ENCODE peak calls at places on chromosome 10, in eight cellular contexts. H is Peyer's patch, Q is IMR-90, X is prostate gland, J is HCT116, S is right lobe of liver, B is NB4, F is suprapubic skin. G is an unnamed sample.

GRCh38 chr10:118798186-118798811 is 43.5 kb upstream of the CACUL1 start:
- DNase-seq in H (no peak), Q (no peak), X (no peak), J (peak; percentile 26), S (no peak), B (no peak), F (no peak), G (peak; percentile 81)

GRCh38 chr10:3935141-3935540 is 150.1 kb upstream of the KLF6 start:
- DNase-seq in H (peak; percentile 34), Q (peak; percentile 79), X (peak; percentile 38), J (no peak), S (no peak), B (no peak), F (no peak), G (no peak)

GRCh38 chr10:110413049-110413783 is 84.5 kb upstream of the DUSP5 start:
- DNase-seq in H (no peak), Q (no peak), X (no peak), J (no peak), S (no peak), B (peak; percentile 81), F (no peak), G (no peak)

GRCh38 chr10:84270708-84271107 is 25.9 kb downstream of the RGR start:
- DNase-seq in H (no peak), Q (no peak), X (no peak), J (no peak), S (no peak), B (no peak), F (no peak), G (no peak)

GRCh38 chr10:31467791-31468535 is 148.9 kb downstream of the ZEB1 start:
- DNase-seq in H (no peak), Q (no peak), X (peak; percentile 16), J (peak; percentile 57), S (peak; percentile 53), B (peak; percentile 2), F (peak; percentile 53), G (no peak)

GRCh38 chr10:62594093-62594520 is 210.4 kb upstream of the ADO start:
- DNase-seq in H (peak; percentile 57), Q (peak; percentile 56), X (peak; percentile 23), J (peak; percentile 53), S (peak; percentile 68), B (peak; percentile 73), F (no peak), G (peak; percentile 57)

GRCh38 chr10:130261766-130262165 is 125.6 kb downstream of the GLRX3 start:
- DNase-seq in H (no peak), Q (no peak), X (no peak), J (no peak), S (no peak), B (no peak), F (no peak), G (no peak)

GRCh38 chr10:76350583-76350982 is 919.2 kb downstream of the LRMDA start:
- DNase-seq in H (no peak), Q (no peak), X (no peak), J (no peak), S (no peak), B (no peak), F (no peak), G (no peak)

GRCh38 chr10:44627591-44628354 is 242.9 kb upstream of the CXCL12 start:
- DNase-seq in H (no peak), Q (peak; percentile 68), X (no peak), J (no peak), S (no peak), B (no peak), F (no peak), G (no peak)

GRCh38 chr10:61438141-61438984 is 14.8 kb downstream of the TMEM26 start:
- DNase-seq in H (no peak), Q (peak; percentile 38), X (no peak), J (no peak), S (no peak), B (peak; percentile 3), F (no peak), G (no peak)

GRCh38 chr10:98646998-98647917 is 200.5 kb upstream of the HPS1 start:
- DNase-seq in H (no peak), Q (no peak), X (no peak), J (no peak), S (no peak), B (no peak), F (no peak), G (no peak)

GRCh38 chr10:2700626-2701305 is 366.6 kb upstream of the PFKP start:
- DNase-seq in H (no peak), Q (no peak), X (no peak), J (no peak), S (no peak), B (peak; percentile 22), F (no peak), G (no peak)

GRCh38 chr10:101032637-101033201 is 1.7 kb downstream of the SFXN3 start:
- DNase-seq in H (peak; percentile 21), Q (peak; percentile 91), X (no peak), J (peak; percentile 60), S (no peak), B (peak; percentile 94), F (peak; percentile 84), G (peak; percentile 80)

GRCh38 chr10:34094146-34094696 is 720.9 kb downstream of the PARD3 start:
- DNase-seq in H (no peak), Q (no peak), X (no peak), J (no peak), S (no peak), B (no peak), F (no peak), G (no peak)

GRCh38 chr10:33136271-33136670 is 178.2 kb upstream of the ITGB1 start:
- DNase-seq in H (no peak), Q (peak; percentile 77), X (no peak), J (no peak), S (no peak), B (no peak), F (no peak), G (no peak)

GRCh38 chr10:121609426-121610380 is 11.5 kb upstream of the FGFR2 start:
- DNase-seq in H (no peak), Q (no peak), X (no peak), J (no peak), S (no peak), B (no peak), F (peak; percentile 55), G (no peak)

DNA sequence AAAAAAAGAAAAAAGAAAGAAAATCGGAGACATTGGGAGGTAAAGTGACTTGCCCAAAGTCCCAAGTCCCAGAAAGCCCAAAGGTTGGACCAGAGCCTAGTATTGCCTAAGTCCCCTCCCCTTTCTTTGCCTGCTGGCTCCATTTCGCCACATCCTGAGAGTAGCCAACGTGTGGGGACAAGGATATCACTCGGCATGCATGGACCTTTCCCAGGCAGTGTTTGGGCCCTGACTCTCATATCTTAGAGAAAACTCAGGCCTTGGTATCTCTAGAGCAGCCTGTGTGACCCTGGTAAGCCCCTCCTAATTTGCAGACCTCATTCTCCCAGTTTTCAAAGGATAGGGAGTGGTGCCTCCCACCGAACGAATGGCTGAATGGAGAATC is 294.2 kb upstream of the ZMIZ1 start:
- DNase-seq in H (no peak), Q (no peak), X (no peak), J (no peak), S (peak; percentile 68), B (peak; percentile 32), F (no peak), G (no peak)
- TF ChIP-seq POLR2A in H (no peak), Q (no peak), X (no peak), J (no peak), S (no peak), B (no peak), F (no peak), G (no peak)

DNA sequence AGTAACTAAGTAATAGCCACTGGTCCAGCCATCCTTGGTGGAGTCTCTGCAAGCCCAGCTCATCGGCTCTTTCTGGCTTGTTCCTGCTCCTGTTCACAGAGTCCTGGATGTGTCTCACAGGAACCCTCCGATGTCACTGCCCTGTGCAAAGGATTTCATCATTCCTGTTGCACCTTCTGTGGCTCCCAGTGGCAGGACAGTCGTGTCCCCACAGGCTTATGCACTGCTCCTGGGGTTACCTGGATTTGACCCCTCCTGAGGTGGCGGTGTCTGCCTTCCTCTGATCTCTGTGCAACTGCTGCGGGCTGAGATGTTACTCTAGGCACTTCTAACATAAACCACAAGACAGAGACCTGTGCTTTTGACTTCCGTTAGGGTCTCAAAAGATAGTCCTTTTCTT is 30.6 kb downstream of the APBB1IP start:
- DNase-seq in H (peak; percentile 72), Q (no peak), X (no peak), J (no peak), S (no peak), B (no peak), F (no peak), G (no peak)
- TF ChIP-seq POLR2A in H (no peak), Q (no peak), X (no peak), J (no peak), S (no peak), B (no peak), F (no peak), G (no peak)

GRCh38 chr10:68901106-68901927 is at the start of gene DDX50:
- DNase-seq in H (peak; percentile 97), Q (peak; percentile 99), X (peak; percentile 98), J (peak; percentile 96), S (peak; percentile 98), B (peak; percentile 100), F (peak; percentile 98), G (peak; percentile 94)

GRCh38 chr10:68897336-68897741 is 3.8 kb upstream of the DDX50 start:
- DNase-seq in H (no peak), Q (peak; percentile 77), X (peak; percentile 61), J (peak; percentile 48), S (no peak), B (peak; percentile 81), F (no peak), G (peak; percentile 45)

GRCh38 chr10:68899186-68899745 is 1.8 kb upstream of the DDX50 start:
- DNase-seq in H (no peak), Q (no peak), X (no peak), J (no peak), S (no peak), B (no peak), F (no peak), G (no peak)

GRCh38 chr10:68902382-68902781 is 1.3 kb downstream of the DDX50 start:
- DNase-seq in H (no peak), Q (no peak), X (no peak), J (no peak), S (no peak), B (no peak), F (no peak), G (no peak)

DNA sequence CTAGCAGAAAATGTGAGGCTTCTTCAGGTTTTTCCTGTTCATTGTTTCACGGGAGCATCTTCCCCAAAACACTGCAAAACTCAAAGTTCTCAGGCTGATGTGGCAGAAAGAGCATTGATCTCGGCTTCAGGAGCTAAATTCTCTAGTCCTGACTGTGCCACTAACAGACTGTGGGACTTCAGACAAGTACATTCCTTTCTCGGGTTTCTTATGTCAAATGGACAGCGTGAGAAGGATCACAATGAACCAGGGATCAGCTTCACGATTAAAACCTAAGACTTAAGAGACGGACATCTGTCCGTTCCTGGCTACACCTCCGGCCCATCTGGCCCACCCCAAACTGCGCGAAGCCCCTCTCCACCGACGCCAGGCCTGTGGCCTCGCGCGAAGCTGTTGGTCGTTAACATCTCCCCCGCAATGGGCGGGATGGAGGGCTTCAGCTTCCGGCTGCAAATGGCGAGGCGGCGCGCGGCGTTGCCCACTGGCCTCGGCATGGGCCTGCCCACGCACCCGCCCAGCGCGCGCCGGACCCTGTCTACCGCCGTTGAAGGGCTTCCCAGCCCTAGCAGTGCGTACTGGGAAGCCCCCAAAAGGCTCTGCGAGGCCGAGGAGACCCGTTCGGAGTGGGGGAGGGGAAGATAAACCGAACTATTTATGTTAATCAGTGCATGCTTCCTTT is 549 bp upstream of the DDX50 start:
- DNase-seq in H (no peak), Q (peak; percentile 69), X (no peak), J (no peak), S (peak; percentile 79), B (no peak), F (no peak), G (no peak)
- TF ChIP-seq POLR2A in H (peak; percentile 7), Q (peak; percentile 91), X (no peak), J (no peak), S (peak; percentile 11), B (peak; percentile 66), F (no peak), G (peak; percentile 69)

GRCh38 chr10:26437637-26438461 is at the start of gene APBB1IP:
- DNase-seq in H (peak; percentile 81), Q (no peak), X (no peak), J (no peak), S (peak; percentile 97), B (peak; percentile 96), F (peak; percentile 88), G (no peak)
- TF ChIP-seq POLR2A in H (peak; percentile 33), Q (no peak), X (no peak), J (no peak), S (peak; percentile 73), B (no peak), F (no peak), G (no peak)